ENCODE peak calls at places on chromosomes 7 and 10, in ten cellular contexts. W, U, N, G, K, T, C, P, X and J are unnamed samples.

GRCh38 chr10:52706347-52707070 is 66.1 kb downstream of the MBL2 start:
- DNase-seq in W (no peak), U (peak; percentile 37), N (no peak), G (no peak), K (no peak), T (no peak), C (no peak), P (peak; percentile 72), X (no peak), J (no peak)

GRCh38 chr10:117542706-117543244 is at the start of gene EMX2:
- DNase-seq in W (no peak), U (no peak), N (no peak), G (no peak), K (no peak), T (no peak), C (no peak), P (no peak), X (no peak), J (no peak)

GRCh38 chr10:58806970-58807630 is 294.4 kb downstream of the BICC1 start:
- DNase-seq in W (no peak), U (no peak), N (no peak), G (no peak), K (no peak), T (no peak), C (no peak), P (peak; percentile 17), X (no peak), J (no peak)

GRCh38 chr10:43140414-43140813 is 2.2 kb downstream of the CSGALNACT2 start:
- DNase-seq in W (peak; percentile 34), U (peak; percentile 77), N (no peak), G (no peak), K (no peak), T (no peak), C (no peak), P (peak; percentile 91), X (no peak), J (no peak)

GRCh38 chr10:23439452-23439919 is 611 bp downstream of the OTUD1 start:
- DNase-seq in W (peak; percentile 2), U (no peak), N (no peak), G (peak; percentile 33), K (no peak), T (no peak), C (no peak), P (peak; percentile 15), X (no peak), J (no peak)

GRCh38 chr7:99808766-99809165 is 19.0 kb upstream of the CYP3A43 start:
- DNase-seq in W (no peak), U (no peak), N (no peak), G (no peak), K (no peak), T (no peak), C (no peak), P (no peak), X (no peak), J (no peak)

GRCh38 chr10:123782549-123782948 is 109.1 kb downstream of the CPXM2 start:
- DNase-seq in W (no peak), U (no peak), N (no peak), G (no peak), K (no peak), T (no peak), C (no peak), P (no peak), X (no peak), J (no peak)

GRCh38 chr10:93436577-93436976 is 45.6 kb downstream of the MYOF start:
- DNase-seq in W (peak; percentile 77), U (peak; percentile 92), N (no peak), G (no peak), K (no peak), T (no peak), C (no peak), P (peak; percentile 99), X (no peak), J (no peak)

GRCh38 chr7:2722591-2722990 is 34.6 kb downstream of the AMZ1 start:
- DNase-seq in W (no peak), U (no peak), N (no peak), G (no peak), K (no peak), T (peak; percentile 19), C (no peak), P (no peak), X (no peak), J (no peak)

GRCh38 chr10:78438907-78439809 is 405.5 kb downstream of the RPS24 start:
- DNase-seq in W (no peak), U (no peak), N (no peak), G (no peak), K (no peak), T (no peak), C (no peak), P (no peak), X (no peak), J (no peak)

GRCh38 chr10:99834410-99834809 is 52.0 kb downstream of the ABCC2 start:
- DNase-seq in W (peak; percentile 52), U (peak; percentile 50), N (no peak), G (no peak), K (peak; percentile 28), T (no peak), C (no peak), P (peak; percentile 69), X (no peak), J (no peak)

GRCh38 chr7:22571776-22572175 is 71.8 kb upstream of the STEAP1B start:
- DNase-seq in W (no peak), U (no peak), N (no peak), G (no peak), K (no peak), T (no peak), C (no peak), P (no peak), X (no peak), J (no peak)

GRCh38 chr7:28586736-28587135 is 174.4 kb downstream of the CREB5 start:
- DNase-seq in W (no peak), U (no peak), N (no peak), G (no peak), K (no peak), T (no peak), C (no peak), P (no peak), X (no peak), J (no peak)

GRCh38 chr10:6097063-6097462 is 8.2 kb downstream of the RBM17 start:
- DNase-seq in W (no peak), U (no peak), N (no peak), G (peak; percentile 49), K (no peak), T (no peak), C (no peak), P (no peak), X (no peak), J (no peak)